ENCODE peak calls at places on chromosomes 4 and X, in six cellular contexts. X is NB4, R is testis, B is pancreas, M is A549, Q is heart left ventricle. C is an unnamed sample.

GRCh38 chrX:153732406-153732805 is 7.8 kb downstream of the ABCD1 start:
- DNase-seq in X (peak; percentile 51), R (no peak), B (peak; percentile 46), M (no peak), Q (no peak), C (no peak)

GRCh38 chr4:186190456-186191265 is 706 bp upstream of the CYP4V2 start:
- DNase-seq in X (peak; percentile 84), R (peak; percentile 46), B (peak; percentile 72), M (no peak), Q (peak; percentile 78), C (peak; percentile 72)

GRCh38 chrX:40207626-40208025 is 109.9 kb upstream of the BCOR start:
- DNase-seq in X (peak; percentile 66), R (no peak), B (no peak), M (no peak), Q (no peak), C (peak; percentile 60)

GRCh38 chr4:5100336-5100735 is 49.1 kb downstream of the STK32B start:
- DNase-seq in X (no peak), R (no peak), B (no peak), M (no peak), Q (no peak), C (no peak)

GRCh38 chr4:6608758-6609414 is 31.6 kb upstream of the MRFAP1 start:
- DNase-seq in X (peak; percentile 42), R (no peak), B (no peak), M (peak; percentile 10), Q (peak; percentile 58), C (no peak)

GRCh38 chr4:123564758-123565346 is 168.3 kb downstream of the SPRY1 start:
- DNase-seq in X (peak; percentile 91), R (peak; percentile 79), B (no peak), M (peak; percentile 81), Q (no peak), C (peak; percentile 46)

GRCh38 chr4:1112174-1112820 is 1.1 kb downstream of the RNF212 start:
- DNase-seq in X (peak; percentile 62), R (no peak), B (no peak), M (no peak), Q (no peak), C (no peak)

GRCh38 chr4:90718926-90719325 is 591.7 kb downstream of the CCSER1 start:
- DNase-seq in X (no peak), R (no peak), B (no peak), M (no peak), Q (no peak), C (no peak)

GRCh38 chr4:56048621-56049427 is 100.1 kb downstream of the CEP135 start:
- DNase-seq in X (peak; percentile 74), R (peak; percentile 66), B (peak; percentile 77), M (peak; percentile 45), Q (peak; percentile 79), C (peak; percentile 41)

GRCh38 chr4:17762705-17763104 is 18.7 kb downstream of the FAM184B start:
- DNase-seq in X (peak; percentile 30), R (no peak), B (no peak), M (peak; percentile 24), Q (no peak), C (no peak)

GRCh38 chr4:155679343-155679742 is 12.7 kb downstream of the GUCY1A1 start:
- DNase-seq in X (peak; percentile 6), R (no peak), B (no peak), M (no peak), Q (no peak), C (peak; percentile 42)

GRCh38 chr4:1771555-1772305 is 21.4 kb upstream of the FGFR3 start:
- DNase-seq in X (peak; percentile 88), R (no peak), B (no peak), M (no peak), Q (no peak), C (no peak)

GRCh38 chr4:179124957-179125356 is 1682.7 kb upstream of the AGA start:
- DNase-seq in X (no peak), R (no peak), B (no peak), M (no peak), Q (no peak), C (no peak)

GRCh38 chr4:26083987-26084386 is 170.0 kb downstream of the SMIM20 start:
- DNase-seq in X (peak; percentile 41), R (no peak), B (no peak), M (no peak), Q (no peak), C (peak; percentile 67)

GRCh38 chr4:158667651-158668198 is 4.0 kb downstream of the C4orf46 start:
- DNase-seq in X (peak; percentile 74), R (no peak), B (no peak), M (peak; percentile 53), Q (no peak), C (peak; percentile 76)

GRCh38 chr4:169385356-169385755 is 114.6 kb upstream of the SH3RF1 start:
- DNase-seq in X (no peak), R (no peak), B (no peak), M (no peak), Q (no peak), C (peak; percentile 5)

GRCh38 chr4:108512615-108513505 is 107.5 kb upstream of the RPL34 start:
- DNase-seq in X (peak; percentile 3), R (peak; percentile 37), B (peak; percentile 59), M (peak; percentile 11), Q (no peak), C (no peak)

GRCh38 chr4:156377036-156377700 is 423.5 kb upstream of the CTSO start:
- DNase-seq in X (no peak), R (no peak), B (no peak), M (no peak), Q (no peak), C (no peak)

GRCh38 chr4:55396305-55397023 is 707 bp downstream of the TMEM165 start:
- DNase-seq in X (peak; percentile 71), R (peak; percentile 52), B (peak; percentile 79), M (no peak), Q (peak; percentile 83), C (peak; percentile 50)

GRCh38 chr4:114782842-114783595 is 184.4 kb downstream of the UGT8 start:
- DNase-seq in X (no peak), R (no peak), B (no peak), M (no peak), Q (no peak), C (no peak)

GRCh38 chr4:42490015-42490414 is 92.7 kb downstream of the SHISA3 start:
- DNase-seq in X (no peak), R (no peak), B (no peak), M (no peak), Q (no peak), C (no peak)
- H3K4me3 ChIP-seq in X (no peak overlapping the region), R (no peak overlapping the region), B (no peak overlapping the region), M (no peak overlapping the region), Q (no peak overlapping the region), C (no peak overlapping the region)

DNA sequence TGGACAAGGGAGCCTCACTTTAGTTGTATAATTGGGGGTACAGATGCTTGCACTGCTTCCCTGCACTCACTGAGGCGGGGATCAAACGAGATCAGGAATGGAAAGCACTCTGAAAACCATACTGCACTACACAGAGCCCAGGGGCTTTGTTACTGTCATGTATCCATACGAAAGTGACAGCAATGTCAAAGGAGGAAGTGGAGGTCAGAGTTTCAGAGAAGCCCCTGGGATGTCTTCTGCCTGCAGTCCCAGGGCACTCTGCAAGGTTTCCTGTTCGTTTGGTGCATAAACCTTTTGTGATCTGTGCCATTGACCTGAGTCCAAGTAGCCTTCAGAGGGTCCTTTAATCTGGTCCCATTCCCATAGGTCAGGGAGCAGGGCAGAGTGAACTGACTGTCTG is 31.2 kb downstream of the RNF175 start:
- DNase-seq in X (peak; percentile 72), R (no peak), B (no peak), M (no peak), Q (no peak), C (no peak)
- H3K4me3 ChIP-seq in X (no peak overlapping the region), R (no peak overlapping the region), B (no peak overlapping the region), M (no peak overlapping the region), Q (no peak overlapping the region), C (no peak overlapping the region)

GRCh38 chr4:187814737-187815465 is 180.7 kb upstream of the ZFP42 start:
- DNase-seq in X (no peak), R (peak; percentile 83), B (no peak), M (no peak), Q (no peak), C (no peak)
- H3K4me3 ChIP-seq in X (no peak overlapping the region), R (peak overlapping the region; percentile 63), B (peak overlapping the region; percentile 22), M (no peak overlapping the region), Q (peak overlapping the region; percentile 34), C (no peak overlapping the region)

GRCh38 chr4:92307156-92307555 is 3.4 kb downstream of the GRID2 start:
- DNase-seq in X (no peak), R (no peak), B (no peak), M (no peak), Q (no peak), C (no peak)
- H3K4me3 ChIP-seq in X (no peak overlapping the region), R (no peak overlapping the region), B (no peak overlapping the region), M (no peak overlapping the region), Q (no peak overlapping the region), C (no peak overlapping the region)

DNA sequence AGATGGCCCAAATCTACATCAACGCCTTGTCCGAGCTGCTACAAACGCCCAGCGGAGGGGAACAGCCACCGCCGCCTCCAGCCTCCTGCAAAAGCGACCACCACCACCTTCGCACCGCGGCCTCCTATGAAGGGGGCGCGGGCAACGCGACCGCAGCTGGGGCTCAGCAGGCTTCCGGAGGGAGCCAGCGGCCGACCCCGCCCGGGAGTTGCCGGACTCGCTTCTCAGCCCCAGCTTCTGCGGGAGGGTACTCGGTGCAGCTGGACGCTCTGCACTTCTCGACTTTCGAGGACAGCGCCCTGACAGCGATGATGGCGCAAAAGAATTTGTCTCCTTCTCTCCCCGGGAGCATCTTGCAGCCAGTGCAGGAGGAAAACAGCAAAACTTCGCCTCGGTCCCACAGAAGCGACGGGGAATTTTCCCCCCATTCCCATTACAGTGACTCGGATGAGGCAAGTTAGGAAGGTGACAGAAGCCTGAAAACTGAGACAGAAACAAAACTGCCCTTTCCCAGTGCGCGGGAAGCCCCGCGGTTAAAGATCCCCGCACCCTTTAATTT is 1.1 kb downstream of the ATOH1 start:
- DNase-seq in X (no peak), R (no peak), B (no peak), M (no peak), Q (no peak), C (no peak)
- H3K4me3 ChIP-seq in X (no peak overlapping the region), R (peak overlapping the region; percentile 36), B (no peak overlapping the region), M (no peak overlapping the region), Q (no peak overlapping the region), C (no peak overlapping the region)

GRCh38 chr4:79851625-79852304 is 221.3 kb downstream of the ANTXR2 start:
- DNase-seq in X (no peak), R (no peak), B (no peak), M (no peak), Q (no peak), C (no peak)
- H3K4me3 ChIP-seq in X (no peak overlapping the region), R (no peak overlapping the region), B (no peak overlapping the region), M (no peak overlapping the region), Q (no peak overlapping the region), C (peak overlapping the region; percentile 4)

DNA sequence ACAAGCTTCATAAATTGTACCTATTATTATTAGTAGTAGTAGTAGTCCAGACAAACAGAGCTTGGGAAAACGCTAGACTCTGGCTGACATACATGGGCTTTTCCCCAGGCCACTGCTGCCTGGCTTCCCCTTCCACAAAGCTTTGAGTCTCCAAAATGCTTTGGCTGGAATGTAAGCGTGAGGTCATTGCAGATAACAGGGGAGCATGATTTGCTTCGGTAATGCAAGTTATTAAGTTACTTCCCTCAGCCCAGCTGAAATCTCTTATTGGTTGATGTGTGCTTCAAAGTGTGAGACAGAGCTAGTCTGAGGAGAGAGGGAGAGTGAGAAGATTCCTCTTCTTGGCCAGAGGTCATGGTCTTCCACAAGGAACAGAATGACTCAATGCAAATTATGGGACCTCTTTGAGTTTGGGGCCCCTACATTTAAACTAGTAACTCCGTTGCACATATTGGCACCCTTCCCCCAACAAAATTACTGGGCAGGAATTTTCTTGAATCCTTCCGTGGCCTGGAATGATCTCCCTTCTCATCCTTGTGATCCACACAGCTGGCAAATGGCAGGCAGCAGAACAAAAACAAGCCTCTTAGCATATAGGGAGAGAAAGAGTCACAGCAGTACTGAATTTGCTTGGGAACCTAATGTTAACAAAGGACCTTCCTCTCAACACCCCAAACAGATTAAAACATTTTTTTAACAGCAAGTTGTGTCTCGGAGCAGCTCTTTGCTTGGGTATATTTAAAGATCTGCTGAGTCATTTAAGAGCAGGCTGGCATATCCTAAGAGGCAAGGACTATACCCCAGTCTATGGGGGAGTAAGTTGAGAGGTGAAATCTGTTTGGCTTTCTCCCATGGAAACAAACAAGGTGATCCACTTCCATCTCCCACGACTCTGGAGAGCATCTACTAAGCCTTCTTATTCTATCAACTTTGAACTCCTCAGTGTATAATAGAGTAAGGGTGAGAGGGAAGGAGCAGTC is 19.9 kb downstream of the AR start:
- DNase-seq in X (no peak), R (peak; percentile 43), B (no peak), M (peak; percentile 68), Q (no peak), C (no peak)
- H3K4me3 ChIP-seq in X (no peak overlapping the region), R (no peak overlapping the region), B (no peak overlapping the region), M (no peak overlapping the region), Q (no peak overlapping the region), C (no peak overlapping the region)